ENCODE peak calls at places on chromosomes 13 and 19, in ten cellular contexts. Z is Peyer's patch; N is adrenal gland; F is left lung; S is psoas muscle; J is GM23338; B is CD4-positive, CD25-positive, alpha-beta regulatory T cell; Q is CD8-positive, alpha-beta T cell; U is heart left ventricle; A is right atrium auricular region. K is an unnamed sample.
A peak's percentile ranks its signal among the peaks of the same experiment; 100 is the strongest.

GRCh38 chr13:22848539-22849052 is 332.2 kb upstream of the SGCG start:
- DNase-seq in S (peak; percentile 68), U (no peak), B (no peak), J (peak; percentile 91), Q (no peak), Z (no peak), F (no peak), N (no peak), A (no peak), K (no peak)

GRCh38 chr13:64817721-64818120 is 2412.4 kb downstream of the PCDH9 start:
- DNase-seq in Z (no peak), U (no peak), J (no peak), A (no peak), Q (no peak), F (no peak), B (no peak), N (no peak), S (no peak), K (no peak)

GRCh38 chr13:111883571-111884343 is 183.2 kb upstream of the SOX1 start:
- DNase-seq in N (no peak), A (peak; percentile 30), J (no peak), B (no peak), F (no peak), Z (peak; percentile 6), Q (peak; percentile 11), U (no peak), S (no peak), K (no peak)

GRCh38 chr13:109355875-109356428 is 430.4 kb downstream of the IRS2 start:
- DNase-seq in N (no peak), J (no peak), Q (no peak), U (no peak), B (no peak), A (no peak), S (no peak), Z (no peak), F (peak; percentile 68), K (no peak)

GRCh38 chr19:29371766-29372415 is 153.9 kb upstream of the VSTM2B start:
- DNase-seq in Q (peak; percentile 34), A (peak; percentile 30), F (no peak), S (no peak), N (no peak), U (no peak), J (no peak), Z (no peak), B (no peak), K (no peak)

GRCh38 chr13:53201454-53202225 is 173.0 kb downstream of the OLFM4 start:
- DNase-seq in Z (no peak), U (no peak), B (peak; percentile 1), Q (no peak), J (peak; percentile 65), F (peak; percentile 79), A (no peak), S (peak; percentile 43), N (no peak), K (no peak)

GRCh38 chr19:27746691-27747380 is 1466.1 kb downstream of the UQCRFS1 start:
- DNase-seq in F (peak; percentile 78), J (peak; percentile 77), B (no peak), A (peak; percentile 58), S (peak; percentile 57), N (no peak), Q (peak; percentile 42), U (peak; percentile 44), Z (no peak), K (peak; percentile 62)

GRCh38 chr13:67235265-67235664 is 5.1 kb upstream of the PCDH9 start:
- DNase-seq in S (no peak), J (no peak), B (no peak), A (no peak), Z (no peak), F (no peak), U (no peak), Q (no peak), N (no peak), K (no peak)

GRCh38 chr13:52004508-52005183 is 6.6 kb downstream of the ATP7B start:
- DNase-seq in Q (no peak), U (no peak), J (no peak), B (no peak), A (no peak), Z (no peak), S (no peak), F (no peak), N (no peak), K (no peak)

GRCh38 chr19:43809762-43810696 is 7.8 kb upstream of the LYPD5 start:
- DNase-seq in F (no peak), Z (no peak), S (no peak), U (no peak), B (peak; percentile 70), J (peak; percentile 81), N (no peak), Q (no peak), A (no peak), K (no peak)

GRCh38 chr13:79346300-79346914 is 59.6 kb downstream of the RBM26 start:
- DNase-seq in S (no peak), Q (no peak), A (no peak), F (no peak), Z (no peak), J (no peak), U (no peak), B (no peak), N (no peak), K (no peak)

GRCh38 chr13:33207616-33207964 is 78.0 kb downstream of the STARD13 start:
- DNase-seq in B (no peak), F (no peak), S (no peak), Z (no peak), N (peak; percentile 33), A (no peak), U (peak; percentile 47), J (no peak), Q (no peak), K (no peak)
- H3K4me1 ChIP-seq in B (no peaks in the 10 kb centered on the region), F (no peaks in the 10 kb centered on the region), S (peaks cover 31% of the 10 kb centered on the region), Z (no peaks in the 10 kb centered on the region), N (peaks cover 57% of the 10 kb centered on the region), A (peaks cover 61% of the 10 kb centered on the region), U (peaks cover 64% of the 10 kb centered on the region), J (peaks cover 28% of the 10 kb centered on the region), Q (no peaks in the 10 kb centered on the region), K (no peaks in the 10 kb centered on the region)

GRCh38 chr13:97366172-97366688 is 67.7 kb upstream of the RAP2A start:
- DNase-seq in N (no peak), A (no peak), U (no peak), S (no peak), J (no peak), B (no peak), F (peak; percentile 56), Q (no peak), Z (no peak), K (no peak)

GRCh38 chr13:97369269-97369893 is 64.6 kb upstream of the RAP2A start:
- DNase-seq in J (no peak), Z (no peak), A (no peak), S (no peak), F (no peak), B (peak; percentile 50), Q (no peak), U (no peak), N (no peak), K (no peak)

GRCh38 chr13:97367427-97367826 is 66.5 kb upstream of the RAP2A start:
- DNase-seq in J (peak; percentile 26), S (no peak), B (no peak), N (no peak), U (no peak), F (no peak), Z (no peak), Q (no peak), A (no peak), K (peak; percentile 71)

GRCh38 chr13:97364827-97365226 is 69.1 kb upstream of the RAP2A start:
- DNase-seq in Z (no peak), S (no peak), F (no peak), J (no peak), Q (no peak), A (no peak), N (no peak), B (no peak), U (no peak), K (no peak)

GRCh38 chr13:97367016-97367415 is 67.0 kb upstream of the RAP2A start:
- DNase-seq in F (no peak), Z (no peak), B (no peak), N (no peak), U (no peak), J (no peak), A (no peak), S (no peak), Q (no peak), K (no peak)
- H3K27ac ChIP-seq in F (no peak overlapping the region), Z (no peak overlapping the region), B (no peak overlapping the region), N (peak overlapping the region; percentile 14), U (peak overlapping the region; percentile 12), J (no peak overlapping the region), A (peak overlapping the region; percentile 7), S (peak overlapping the region; percentile 23), Q (no peak overlapping the region), K (peak overlapping the region; percentile 34)

DNA sequence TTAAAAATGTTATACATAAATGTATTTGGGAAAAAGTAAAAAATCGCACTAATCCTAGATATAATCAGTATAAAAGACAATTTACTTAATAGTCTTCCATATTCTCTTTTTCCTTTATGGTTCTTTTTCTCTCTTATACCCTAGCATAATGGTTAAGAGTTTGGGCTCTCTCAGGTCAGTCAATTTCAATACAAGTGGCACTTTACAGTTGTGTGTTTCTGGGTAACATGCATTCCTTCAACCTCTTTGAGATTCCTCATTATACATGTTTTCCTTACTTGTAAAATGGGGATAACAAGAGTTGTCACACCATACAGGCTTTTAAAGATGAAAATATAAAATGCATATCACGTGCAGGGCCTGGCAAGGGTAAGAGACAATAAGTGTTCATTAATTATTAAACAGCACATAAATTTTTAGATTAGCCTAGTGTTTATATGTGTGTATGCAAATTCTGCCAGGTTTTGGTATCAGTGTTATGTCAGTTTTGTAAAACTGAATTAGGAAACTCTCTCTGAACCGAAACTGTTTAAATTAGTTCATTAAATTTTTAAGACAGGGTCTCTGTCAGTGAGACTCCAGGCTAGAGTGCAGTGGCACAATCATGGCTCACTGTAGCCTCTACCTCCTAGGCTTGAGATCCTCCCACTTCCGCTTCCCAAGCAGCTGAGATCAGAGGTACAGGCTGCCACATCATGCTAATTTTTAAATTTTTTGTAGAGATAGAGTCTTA is 49.8 kb downstream of the ELF1 start:
- DNase-seq in N (no peak), F (no peak), U (no peak), B (peak; percentile 59), S (no peak), Z (no peak), A (no peak), Q (no peak), J (no peak), K (no peak)
- H3K4me1 ChIP-seq in N (peaks cover 70% of the 10 kb centered on the region), F (peaks cover 32% of the 10 kb centered on the region), U (peaks cover 70% of the 10 kb centered on the region), B (peaks cover 87% of the 10 kb centered on the region), S (peaks cover 37% of the 10 kb centered on the region), Z (peaks cover 1% of the 10 kb centered on the region), A (peaks cover 71% of the 10 kb centered on the region), Q (peaks cover 97% of the 10 kb centered on the region), J (no peaks in the 10 kb centered on the region), K (peaks cover 19% of the 10 kb centered on the region)

DNA sequence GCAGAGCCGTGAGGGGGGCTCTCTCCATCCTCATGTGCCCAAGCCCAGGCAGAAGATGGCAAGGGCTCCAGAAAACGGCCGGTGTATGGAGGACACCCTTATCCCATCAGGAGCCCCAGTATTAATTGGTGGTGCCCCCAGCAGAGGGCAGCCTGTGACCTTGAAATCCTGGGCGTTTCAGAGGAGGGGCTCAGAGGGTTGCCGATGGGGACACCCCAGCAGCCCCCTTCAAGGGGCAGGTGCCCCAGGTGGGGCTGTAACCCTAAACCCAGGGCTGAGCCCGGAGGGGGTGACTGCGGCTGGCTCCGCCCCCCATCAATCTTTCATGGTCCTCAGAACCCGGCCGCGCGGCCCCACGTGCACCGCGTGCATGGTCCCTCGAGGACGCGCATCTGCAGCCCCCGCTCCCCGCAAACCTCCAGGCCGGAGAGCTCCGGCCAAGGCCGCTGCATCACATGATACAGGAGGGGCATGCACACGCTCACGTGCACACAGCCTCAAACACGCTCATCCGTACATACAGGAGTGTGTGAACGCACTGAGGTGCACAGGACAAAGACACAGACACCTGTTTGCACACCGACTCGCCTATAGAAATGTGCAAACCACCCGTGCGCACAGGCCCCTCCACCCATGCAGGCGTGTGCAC is 959 bp downstream of the RAB3A start:
- DNase-seq in A (no peak), Z (no peak), Q (peak; percentile 60), N (peak; percentile 49), F (peak; percentile 84), U (no peak), J (peak; percentile 84), B (peak; percentile 34), S (peak; percentile 65), K (peak; percentile 76)
- H3K27ac ChIP-seq in A (peak overlapping the region; percentile 86), Z (peak overlapping the region; percentile 64), Q (peak overlapping the region; percentile 76), N (no peak overlapping the region), F (no peak overlapping the region), U (no peak overlapping the region), J (no peak overlapping the region), B (peak overlapping the region; percentile 75), S (no peak overlapping the region), K (peak overlapping the region; percentile 83)

K was measured in sigmoid colon.